ENCODE peak calls at places on chromosome 16, in four cellular contexts. One of them, this sample, is unnamed.

GRCh38 chr16:58379736-58380135 is 12.5 kb upstream of the GINS3 start:
- DNase-seq in PC-3: no peak
- DNase-seq in PC-9: no peak
- DNase-seq in HCT116: no peak
- DNase-seq in this sample: no peak

GRCh38 chr16:9308300-9309209 is 217.1 kb downstream of the HAPSTR1 start:
- DNase-seq in HCT116: no peak
- DNase-seq in PC-9: no peak
- DNase-seq in PC-3: no peak
- DNase-seq in this sample: no peak

GRCh38 chr16:86882586-86883280 is 304.4 kb downstream of the FOXL1 start:
- DNase-seq in PC-3: peak
- DNase-seq in HCT116: no peak
- DNase-seq in PC-9: no peak
- DNase-seq in this sample: peak

GRCh38 chr16:68228652-68229051 is 7.3 kb downstream of the ESRP2 start:
- DNase-seq in HCT116: no peak
- DNase-seq in PC-9: no peak
- DNase-seq in PC-3: no peak
- DNase-seq in this sample: no peak

GRCh38 chr16:67844441-67844840 is 2.3 kb upstream of the NUTF2 start:
- DNase-seq in PC-9: no peak
- DNase-seq in HCT116: no peak
- DNase-seq in PC-3: peak
- DNase-seq in this sample: no peak

GRCh38 chr16:72400257-72401078 is 228.5 kb upstream of the PMFBP1 start:
- DNase-seq in PC-3: peak
- DNase-seq in HCT116: peak
- DNase-seq in PC-9: peak
- DNase-seq in this sample: peak

GRCh38 chr16:23491490-23492391 is 18.6 kb downstream of the GGA2 start:
- DNase-seq in PC-3: peak
- DNase-seq in HCT116: no peak
- DNase-seq in PC-9: no peak
- DNase-seq in this sample: peak

GRCh38 chr16:66364117-66364958 is 2.2 kb upstream of the CDH5 start:
- DNase-seq in PC-3: peak
- DNase-seq in PC-9: no peak
- DNase-seq in HCT116: no peak
- DNase-seq in this sample: no peak

GRCh38 chr16:14240216-14240843 is 169.2 kb downstream of the MRTFB start:
- DNase-seq in HCT116: no peak
- DNase-seq in PC-9: no peak
- DNase-seq in PC-3: no peak
- DNase-seq in this sample: no peak

GRCh38 chr16:58046054-58046881 is 20.7 kb downstream of the MMP15 start:
- DNase-seq in HCT116: no peak
- DNase-seq in PC-3: no peak
- DNase-seq in PC-9: peak
- DNase-seq in this sample: no peak

GRCh38 chr16:27512061-27512460 is 37.7 kb downstream of the GTF3C1 start:
- DNase-seq in PC-3: no peak
- DNase-seq in HCT116: no peak
- DNase-seq in PC-9: no peak
- DNase-seq in this sample: no peak

GRCh38 chr16:72198021-72198420 is 26.1 kb upstream of the PMFBP1 start:
- DNase-seq in PC-3: no peak
- DNase-seq in PC-9: no peak
- DNase-seq in HCT116: no peak
- DNase-seq in this sample: peak

GRCh38 chr16:50282010-50282538 is 15.7 kb downstream of the ADCY7 start:
- DNase-seq in PC-9: no peak
- DNase-seq in HCT116: no peak
- DNase-seq in PC-3: no peak
- DNase-seq in this sample: no peak

GRCh38 chr16:55403464-55403863 is 75.5 kb upstream of the MMP2 start:
- DNase-seq in PC-9: peak
- DNase-seq in HCT116: no peak
- DNase-seq in PC-3: no peak
- DNase-seq in this sample: no peak

GRCh38 chr16:7629571-7629970 is 296.9 kb downstream of the RBFOX1 start:
- DNase-seq in HCT116: no peak
- DNase-seq in PC-9: no peak
- DNase-seq in PC-3: no peak
- DNase-seq in this sample: no peak

GRCh38 chr16:69100046-69100765 is 5.2 kb upstream of the HAS3 start:
- DNase-seq in PC-9: no peak
- DNase-seq in PC-3: no peak
- DNase-seq in HCT116: no peak
- DNase-seq in this sample: no peak

GRCh38 chr16:84029297-84030096 is 13.1 kb downstream of the SLC38A8 start:
- DNase-seq in PC-3: no peak
- DNase-seq in HCT116: no peak
- DNase-seq in PC-9: no peak
- DNase-seq in this sample: no peak

GRCh38 chr16:78235168-78235800 is 135.8 kb downstream of the WWOX start:
- DNase-seq in PC-9: peak
- DNase-seq in HCT116: peak
- DNase-seq in PC-3: peak
- DNase-seq in this sample: peak

GRCh38 chr16:25045696-25046381 is 30.7 kb upstream of the ARHGAP17 start:
- DNase-seq in PC-9: no peak
- DNase-seq in PC-3: peak
- DNase-seq in HCT116: no peak
- DNase-seq in this sample: no peak

GRCh38 chr16:13793788-13794461 is 126.0 kb upstream of the ERCC4 start:
- DNase-seq in HCT116: no peak
- DNase-seq in PC-3: no peak
- DNase-seq in PC-9: no peak
- DNase-seq in this sample: no peak

GRCh38 chr16:17211797-17212196 is 259.0 kb downstream of the XYLT1 start:
- DNase-seq in PC-9: no peak
- DNase-seq in HCT116: peak
- DNase-seq in PC-3: no peak
- DNase-seq in this sample: no peak

GRCh38 chr16:89482087-89482823 is 8.1 kb downstream of the ANKRD11 start:
- DNase-seq in PC-3: no peak
- DNase-seq in PC-9: no peak
- DNase-seq in HCT116: no peak
- DNase-seq in this sample: no peak

GRCh38 chr16:84324439-84325262 is 30.0 kb downstream of the WFDC1 start:
- DNase-seq in PC-3: no peak
- DNase-seq in HCT116: no peak
- DNase-seq in PC-9: no peak
- DNase-seq in this sample: no peak

GRCh38 chr16:12455287-12455798 is 348.3 kb downstream of the CPPED1 start:
- DNase-seq in PC-9: peak
- DNase-seq in HCT116: peak
- DNase-seq in PC-3: peak
- DNase-seq in this sample: peak

GRCh38 chr16:4613636-4614570 is 785 bp downstream of the UBALD1 start:
- DNase-seq in HCT116: no peak
- DNase-seq in PC-3: peak
- DNase-seq in PC-9: no peak
- DNase-seq in this sample: peak

GRCh38 chr16:81174644-81175324 is 63.7 kb upstream of the BCO1 start:
- DNase-seq in PC-3: peak
- DNase-seq in PC-9: peak
- DNase-seq in HCT116: no peak
- DNase-seq in this sample: no peak

GRCh38 chr16:11127610-11128195 is 128.3 kb downstream of the SOCS1 start:
- DNase-seq in PC-9: no peak
- DNase-seq in PC-3: no peak
- DNase-seq in HCT116: no peak
- DNase-seq in this sample: no peak

GRCh38 chr16:9192746-9193145 is 101.3 kb downstream of the HAPSTR1 start:
- DNase-seq in PC-3: no peak
- DNase-seq in HCT116: no peak
- DNase-seq in PC-9: no peak
- DNase-seq in this sample: no peak

GRCh38 chr16:685967-686366 is 1.8 kb upstream of the JMJD8 start:
- DNase-seq in HCT116: no peak
- DNase-seq in PC-3: peak
- DNase-seq in PC-9: no peak
- DNase-seq in this sample: no peak
- TF ChIP-seq CTCF in HCT116: no peak
- TF ChIP-seq CTCF in PC-3: peak
- TF ChIP-seq CTCF in PC-9: peak
- TF ChIP-seq CTCF in this sample: peak

GRCh38 chr16:1991588-1992474 is 2.1 kb downstream of the SYNGR3 start:
- DNase-seq in PC-3: peak
- DNase-seq in PC-9: peak
- DNase-seq in HCT116: peak
- DNase-seq in this sample: peak

GRCh38 chr16:1989826-1990335 is at the start of gene SYNGR3:
- DNase-seq in PC-3: peak
- DNase-seq in HCT116: no peak
- DNase-seq in PC-9: no peak
- DNase-seq in this sample: no peak

GRCh38 chr16:1992475-1993292 is 2.9 kb downstream of the SYNGR3 start:
- DNase-seq in PC-9: no peak
- DNase-seq in HCT116: no peak
- DNase-seq in PC-3: no peak
- DNase-seq in this sample: no peak

GRCh38 chr16:1990336-1991134 is 765 bp downstream of the SYNGR3 start:
- DNase-seq in HCT116: no peak
- DNase-seq in PC-9: no peak
- DNase-seq in PC-3: no peak
- DNase-seq in this sample: no peak

GRCh38 chr16:1991135-1991551 is 1.4 kb downstream of the SYNGR3 start:
- DNase-seq in PC-9: no peak
- DNase-seq in HCT116: no peak
- DNase-seq in PC-3: no peak
- DNase-seq in this sample: no peak
- H3K4me3 ChIP-seq in PC-9: no peak
- H3K4me3 ChIP-seq in HCT116: no peak
- H3K4me3 ChIP-seq in PC-3: no peak
- H3K4me3 ChIP-seq in this sample: peak

DNA sequence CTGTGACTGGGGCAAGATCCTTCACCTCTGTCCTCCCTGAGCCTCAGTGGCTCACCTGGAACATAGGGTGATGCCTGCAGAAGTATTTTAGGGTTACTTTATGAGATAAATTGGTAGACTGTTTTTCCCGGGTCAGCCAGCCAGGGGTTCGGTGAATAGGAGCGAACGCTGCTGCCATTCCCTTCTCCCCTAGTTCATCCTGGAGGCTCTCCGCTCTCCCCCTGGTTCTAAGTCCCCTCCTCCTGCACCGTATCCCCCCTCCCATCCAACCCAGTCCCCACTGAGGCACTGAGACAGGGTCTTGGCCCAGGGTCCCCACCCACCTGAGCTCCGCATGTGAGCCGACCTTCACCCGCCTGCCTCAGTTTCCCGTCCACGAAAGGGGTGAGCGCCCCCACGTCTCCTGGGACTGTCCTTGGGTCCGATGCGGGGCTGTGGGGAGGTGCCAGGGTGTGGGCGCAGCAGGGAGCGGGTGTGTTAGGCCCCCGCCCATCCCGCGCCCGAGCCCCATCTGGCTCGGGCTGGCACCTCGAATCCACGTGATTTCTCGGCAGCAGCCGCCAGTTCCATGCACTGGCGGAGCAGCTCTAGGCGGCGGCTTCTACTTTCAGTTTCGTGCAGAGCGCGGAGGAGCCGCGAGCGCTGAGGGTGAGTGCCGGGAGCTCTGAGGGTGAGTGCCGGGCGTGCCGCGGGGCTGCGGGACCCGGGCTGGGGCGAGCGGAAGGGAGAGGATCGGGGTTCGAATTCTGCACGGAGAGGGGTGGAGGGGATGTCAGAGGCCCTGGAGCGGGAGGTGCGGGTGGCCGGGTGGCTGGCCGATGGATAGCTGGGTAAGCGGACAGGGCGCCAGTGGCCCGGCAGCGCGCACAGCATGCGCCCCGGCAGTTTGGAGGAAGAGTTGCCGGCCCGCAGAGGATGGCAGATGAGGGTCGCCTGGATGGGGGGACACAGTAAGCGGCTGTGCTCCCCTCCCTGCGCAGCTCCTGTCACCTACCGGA is at the start of gene NLRC5:
- DNase-seq in PC-3: peak
- DNase-seq in HCT116: peak
- DNase-seq in PC-9: peak
- DNase-seq in this sample: peak
- TF ChIP-seq EZH2 in PC-3: no peak
- TF ChIP-seq EZH2 in HCT116: no peak
- TF ChIP-seq EZH2 in PC-9: no peak
- TF ChIP-seq EZH2 in this sample: no peak

GRCh38 chr16:31333686-31334649 is 21.0 kb upstream of the ITGAX start:
- DNase-seq in PC-9: peak
- DNase-seq in PC-3: peak
- DNase-seq in HCT116: peak
- DNase-seq in this sample: peak
- TF ChIP-seq CTCF in PC-9: peak
- TF ChIP-seq CTCF in PC-3: peak
- TF ChIP-seq CTCF in HCT116: peak
- TF ChIP-seq CTCF in this sample: peak

GRCh38 chr16:64317601-64318000 is 804.3 kb downstream of the CDH11 start:
- DNase-seq in HCT116: no peak
- DNase-seq in PC-9: no peak
- DNase-seq in PC-3: no peak
- DNase-seq in this sample: no peak
- H3K4me3 ChIP-seq in HCT116: no peak
- H3K4me3 ChIP-seq in PC-9: no peak
- H3K4me3 ChIP-seq in PC-3: no peak
- H3K4me3 ChIP-seq in this sample: no peak

This sample was measured in A673.